ENCODE peak calls at places on chromosomes 16 and 17, in seven cellular contexts. F is endothelial cell of umbilical vein, J is PC-3, T is IMR-90, L is MM.1S, U is mammary epithelial cell, E is HCT116. M is an unnamed sample.

GRCh38 chr17:46876353-46876887 is 25.0 kb downstream of the WNT9B start:
- DNase-seq in F (no peak), J (peak), T (no peak), L (peak), U (peak), E (peak), M (peak)

GRCh38 chr16:54342966-54343365 is 56.4 kb upstream of the IRX3 start:
- DNase-seq in F (no peak), J (no peak), T (no peak), L (no peak), U (peak), E (no peak), M (no peak)

GRCh38 chr17:36152639-36153120 is 23.8 kb downstream of the TBC1D3B start:
- DNase-seq in F (no peak), J (no peak), T (no peak), L (peak), U (no peak), E (no peak), M (no peak)

GRCh38 chr16:11632455-11632921 is 35.8 kb upstream of the SNN start:
- DNase-seq in F (peak), J (no peak), T (peak), L (no peak), U (no peak), E (no peak), M (peak)

GRCh38 chr16:1366712-1367299 is 15.1 kb downstream of the GNPTG start:
- DNase-seq in F (no peak), J (no peak), T (no peak), L (no peak), U (no peak), E (no peak), M (no peak)

GRCh38 chr17:29434550-29434949 is 44.4 kb downstream of the TAOK1 start:
- DNase-seq in F (no peak), J (no peak), T (no peak), L (no peak), U (no peak), E (no peak), M (no peak)

GRCh38 chr16:84266451-84266850 is 26.6 kb upstream of the KCNG4 start:
- DNase-seq in F (peak), J (peak), T (peak), L (peak), U (peak), E (peak), M (peak)

GRCh38 chr17:75457047-75457654 is 716 bp downstream of the TMEM94 start:
- DNase-seq in F (peak), J (peak), T (peak), L (no peak), U (peak), E (no peak), M (peak)

GRCh38 chr17:5693821-5694220 is 109.5 kb upstream of the NLRP1 start:
- DNase-seq in F (no peak), J (no peak), T (no peak), L (no peak), U (no peak), E (no peak), M (no peak)

GRCh38 chr17:47099451-47099986 is 89.6 kb downstream of the CDC27 start:
- DNase-seq in F (no peak), J (no peak), T (no peak), L (no peak), U (no peak), E (no peak), M (no peak)

GRCh38 chr17:74738051-74738996 is 1.3 kb downstream of the RAB37 start:
- DNase-seq in F (no peak), J (peak), T (no peak), L (peak), U (no peak), E (no peak), M (no peak)

GRCh38 chr16:82236875-82237274 is 66.9 kb upstream of the MPHOSPH6 start:
- DNase-seq in F (no peak), J (no peak), T (no peak), L (no peak), U (no peak), E (no peak), M (no peak)

GRCh38 chr16:12350945-12351344 is 374.4 kb downstream of the SNX29 start:
- DNase-seq in F (no peak), J (no peak), T (no peak), L (no peak), U (no peak), E (no peak), M (peak)

GRCh38 chr16:68287276-68288251 is 23.2 kb downstream of the SLC7A6OS start:
- DNase-seq in F (peak), J (peak), T (peak), L (no peak), U (peak), E (no peak), M (no peak)

GRCh38 chr17:80346498-80347275 is 68.3 kb upstream of the ENDOV start:
- DNase-seq in F (no peak), J (no peak), T (no peak), L (no peak), U (no peak), E (no peak), M (no peak)

GRCh38 chr17:69067274-69068047 is 6.7 kb upstream of the ABCA9 start:
- DNase-seq in F (no peak), J (peak), T (no peak), L (no peak), U (no peak), E (peak), M (no peak)

GRCh38 chr16:19219836-19220235 is 51.8 kb downstream of the SYT17 start:
- DNase-seq in F (no peak), J (no peak), T (no peak), L (no peak), U (no peak), E (no peak), M (no peak)

GRCh38 chr17:59680314-59680713 is 26.9 kb downstream of the PTRH2 start:
- DNase-seq in F (no peak), J (no peak), T (peak), L (no peak), U (no peak), E (no peak), M (no peak)

GRCh38 chr17:45414997-45415881 is 17.4 kb downstream of the ARHGAP27 start:
- DNase-seq in F (no peak), J (peak), T (no peak), L (no peak), U (no peak), E (no peak), M (no peak)

GRCh38 chr17:14918540-14918939 is 346.6 kb downstream of the PMP22 start:
- DNase-seq in F (no peak), J (no peak), T (peak), L (no peak), U (no peak), E (no peak), M (no peak)

GRCh38 chr17:49645654-49646053 is 32.2 kb downstream of the SPOP start:
- DNase-seq in F (peak), J (no peak), T (no peak), L (no peak), U (no peak), E (no peak), M (no peak)

GRCh38 chr16:87006021-87006420 is 311.2 kb downstream of the C16orf95 start:
- DNase-seq in F (no peak), J (no peak), T (no peak), L (no peak), U (no peak), E (no peak), M (no peak)

GRCh38 chr17:79843475-79843916 is 4.3 kb upstream of the CBX4 start:
- DNase-seq in F (no peak), J (no peak), T (no peak), L (no peak), U (no peak), E (no peak), M (no peak)

GRCh38 chr17:14211778-14212177 is 24.9 kb downstream of the CDRT15 start:
- DNase-seq in F (no peak), J (no peak), T (no peak), L (no peak), U (no peak), E (no peak), M (no peak)

GRCh38 chr16:48446534-48446920 is 61.3 kb upstream of the SIAH1 start:
- DNase-seq in F (no peak), J (no peak), T (no peak), L (no peak), U (no peak), E (no peak), M (peak)

GRCh38 chr17:31595076-31595475 is 203.6 kb downstream of the RAB11FIP4 start:
- DNase-seq in F (no peak), J (peak), T (peak), L (no peak), U (peak), E (no peak), M (no peak)

GRCh38 chr16:58024673-58025350 is 742 bp upstream of the MMP15 start:
- DNase-seq in F (no peak), J (no peak), T (no peak), L (no peak), U (no peak), E (peak), M (peak)
- H3K4me3 ChIP-seq in F (peak), J (peak), T (peak), L (peak), U (peak), E (peak), M (peak)

DNA sequence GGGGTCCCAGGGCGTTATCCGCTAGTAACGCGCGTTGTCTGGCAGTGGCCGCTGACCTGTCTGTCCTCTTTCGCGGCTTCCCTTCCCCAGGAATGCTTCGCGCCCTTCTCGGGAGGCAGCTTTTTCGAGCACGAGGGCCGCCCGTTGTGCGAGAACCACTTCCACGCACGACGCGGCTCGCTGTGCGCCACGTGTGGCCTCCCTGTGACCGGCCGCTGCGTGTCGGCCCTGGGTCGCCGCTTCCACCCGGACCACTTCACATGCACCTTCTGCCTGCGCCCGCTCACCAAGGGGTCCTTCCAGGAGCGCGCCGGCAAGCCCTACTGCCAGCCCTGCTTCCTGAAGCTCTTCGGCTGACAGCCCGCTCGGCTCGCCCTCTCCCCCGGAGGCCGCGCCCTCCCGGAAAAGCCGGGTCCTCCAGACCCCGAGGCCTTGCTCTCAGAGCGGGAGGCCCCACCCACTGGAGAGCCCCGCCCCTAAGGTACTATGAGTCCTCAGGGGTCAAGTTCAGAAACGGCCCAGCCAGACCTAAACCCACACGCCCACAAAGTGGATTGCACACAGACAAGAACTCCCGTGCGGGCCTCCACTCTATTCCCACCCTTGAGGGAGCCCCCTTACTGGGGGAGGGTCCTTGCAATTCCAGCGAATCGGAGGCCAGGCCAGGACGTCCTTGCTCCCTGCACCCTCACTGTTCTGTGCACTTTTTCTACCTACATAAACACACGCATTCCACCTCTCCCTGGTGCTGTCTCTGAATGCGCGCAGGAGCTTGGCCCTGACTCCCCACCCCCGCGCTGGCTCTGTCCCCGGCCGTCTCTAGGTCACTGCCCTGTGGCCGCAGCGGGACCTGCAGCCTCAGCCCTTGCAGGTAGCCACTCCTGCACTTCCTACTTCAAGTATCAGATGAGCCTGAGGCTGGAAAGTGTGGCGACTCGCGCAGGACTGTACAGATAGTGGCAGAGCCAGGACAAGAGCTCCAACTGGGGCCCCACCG is 5.4 kb upstream of the SLC5A2 start:
- DNase-seq in F (no peak), J (no peak), T (no peak), L (peak), U (no peak), E (no peak), M (peak)
- TF ChIP-seq CTCF in F (no peak), J (no peak), T (no peak), L (no peak), U (no peak), E (peak), M (peak)

DNA sequence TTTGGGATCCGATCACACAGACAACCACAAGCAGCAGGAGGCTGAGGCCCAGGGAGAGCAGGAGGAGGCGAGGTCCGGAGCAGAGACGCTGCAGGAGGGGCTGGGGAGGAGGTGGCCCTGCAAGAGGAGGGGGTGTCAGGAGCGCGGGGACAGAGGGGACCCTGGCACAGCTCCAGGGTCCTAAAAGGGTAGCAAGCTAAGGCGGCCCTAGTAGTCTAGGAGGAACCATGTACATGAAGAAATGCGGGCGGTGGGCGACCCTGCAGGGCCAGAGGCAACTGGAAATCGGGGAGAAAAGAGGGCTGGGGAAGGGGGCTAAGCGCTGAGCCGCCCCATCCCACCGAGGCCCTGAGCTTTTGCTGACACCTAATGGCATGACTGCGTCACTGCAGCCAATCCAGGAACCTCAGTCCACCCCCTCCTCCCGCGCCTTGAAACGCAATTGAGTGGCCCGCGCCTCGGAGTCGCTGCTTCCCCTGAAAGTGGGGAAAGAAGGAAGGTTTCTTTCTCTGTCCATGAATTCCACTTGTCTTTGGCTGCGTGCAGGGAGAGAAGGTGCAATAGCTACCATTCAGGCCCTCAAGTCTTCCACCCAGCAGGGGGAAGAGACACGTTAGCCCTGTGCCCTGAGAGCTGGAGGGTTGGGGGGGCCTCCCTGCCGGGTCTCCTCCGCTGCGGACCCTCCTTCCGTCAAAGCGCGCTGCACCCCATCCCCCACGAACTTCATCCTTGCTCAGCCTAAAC is 1.8 kb downstream of the ASGR1 start:
- DNase-seq in F (peak), J (peak), T (peak), L (peak), U (peak), E (no peak), M (peak)
- H3K9ac ChIP-seq in F (peak), J (peak), T (peak), L (no peak), U (no peak), E (peak), M (no peak)

DNA sequence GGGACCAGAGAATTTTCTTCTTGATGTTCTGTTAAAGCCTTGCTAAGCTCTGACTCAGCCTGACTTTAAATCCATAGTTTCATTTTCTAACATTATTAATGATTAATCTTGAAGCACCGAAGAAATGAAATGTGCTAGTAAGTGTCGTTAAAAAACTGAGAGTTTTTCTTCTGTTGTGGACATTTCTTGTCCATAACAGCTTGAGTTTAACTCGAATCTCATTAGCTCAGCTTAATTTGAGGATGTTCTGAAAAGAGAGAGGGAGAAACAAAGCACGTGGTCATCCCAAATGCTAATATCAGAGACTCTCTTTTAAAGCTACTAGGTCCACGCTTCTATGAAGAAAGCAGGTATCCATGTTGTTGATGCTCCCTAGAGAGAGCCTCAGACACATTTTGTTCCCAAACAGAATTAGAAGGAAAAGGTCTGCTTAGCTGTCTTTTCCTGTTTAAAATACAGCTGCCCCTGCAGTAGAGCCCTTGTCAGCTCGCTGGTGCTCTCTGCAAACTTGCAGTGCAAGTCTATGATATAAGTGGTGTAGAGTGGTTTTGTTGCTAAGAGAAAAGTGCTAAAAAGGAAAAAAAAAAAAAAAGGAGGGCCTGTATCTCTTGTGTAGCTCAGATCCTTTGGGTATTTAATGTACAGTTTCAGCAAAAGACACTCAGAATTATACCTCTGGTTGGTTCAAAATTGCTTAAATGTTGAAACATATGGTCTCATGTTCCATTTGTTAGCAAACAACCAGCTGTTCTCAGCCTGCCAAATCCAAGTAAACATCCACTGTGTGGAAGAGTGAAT is 191.1 kb upstream of the TBX2 start:
- DNase-seq in F (no peak), J (no peak), T (peak), L (no peak), U (no peak), E (no peak), M (no peak)
- H3K4me3 ChIP-seq in F (no peak), J (no peak), T (peak), L (no peak), U (no peak), E (no peak), M (no peak)

GRCh38 chr16:89549007-89549700 is 11.3 kb upstream of the RPL13 start:
- DNase-seq in F (no peak), J (no peak), T (no peak), L (no peak), U (no peak), E (no peak), M (no peak)
- TF ChIP-seq CTCF in F (no peak), J (no peak), T (no peak), L (no peak), U (no peak), E (no peak), M (no peak)

GRCh38 chr16:51431517-51432241 is 280.6 kb upstream of the SALL1 start:
- DNase-seq in F (no peak), J (no peak), T (peak), L (peak), U (peak), E (no peak), M (peak)
- H3K9ac ChIP-seq in F (no peak), J (no peak), T (no peak), L (no peak), U (no peak), E (no peak), M (no peak)

M was measured in neural progenitor cell.